ENCODE peak calls at places on chromosome 19, in nine cellular contexts. M is nephron progenitor cell, P is lower lobe of right lung, A is heart left ventricle, I is dorsolateral prefrontal cortex, B is GM20000, J is pancreas, H is choroid plexus epithelial cell, Y is Peyer's patch. L is an unnamed sample.

GRCh38 chr19:58578430-58578925 is 5.3 kb upstream of the MZF1 start:
- DNase-seq in M (no peak), P (no peak), A (no peak), I (no peak), B (no peak), J (no peak), H (no peak), Y (no peak), L (no peak)

GRCh38 chr19:33456845-33457220 is 64.8 kb downstream of the PEPD start:
- DNase-seq in M (no peak), P (peak), A (peak), I (peak), B (no peak), J (peak), H (no peak), Y (no peak), L (no peak)

GRCh38 chr19:43625918-43626579 is 6.6 kb upstream of the ZNF428 start:
- DNase-seq in M (no peak), P (no peak), A (no peak), I (no peak), B (peak), J (no peak), H (no peak), Y (no peak), L (no peak)

GRCh38 chr19:44718441-44719261 is 19.7 kb downstream of the CEACAM16 start:
- DNase-seq in M (peak), P (peak), A (peak), I (no peak), B (no peak), J (peak), H (no peak), Y (no peak), L (no peak)

GRCh38 chr19:31110331-31110730 is 238.9 kb downstream of the TSHZ3 start:
- DNase-seq in M (peak), P (no peak), A (no peak), I (no peak), B (no peak), J (no peak), H (peak), Y (no peak), L (no peak)

GRCh38 chr19:13823256-13823655 is 28.0 kb downstream of the ZSWIM4 start:
- DNase-seq in M (no peak), P (no peak), A (peak), I (no peak), B (no peak), J (peak), H (no peak), Y (no peak), L (no peak)

GRCh38 chr19:35977446-35978222 is 17.4 kb upstream of the SDHAF1 start:
- DNase-seq in M (no peak), P (no peak), A (no peak), I (no peak), B (no peak), J (no peak), H (no peak), Y (no peak), L (no peak)

GRCh38 chr19:34120846-34121639 is 51.3 kb upstream of the LSM14A start:
- DNase-seq in M (no peak), P (no peak), A (no peak), I (no peak), B (peak), J (no peak), H (peak), Y (no peak), L (no peak)

GRCh38 chr19:4234862-4235201 is 5.5 kb downstream of the EBI3 start:
- DNase-seq in M (no peak), P (no peak), A (no peak), I (no peak), B (no peak), J (no peak), H (no peak), Y (no peak), L (no peak)

GRCh38 chr19:43664008-43664407 is 6.0 kb downstream of the PLAUR start:
- DNase-seq in M (no peak), P (no peak), A (no peak), I (no peak), B (no peak), J (no peak), H (no peak), Y (peak), L (no peak)

GRCh38 chr19:58569943-58570670 is 3.0 kb downstream of the MZF1 start:
- DNase-seq in M (no peak), P (no peak), A (no peak), I (peak), B (no peak), J (peak), H (no peak), Y (peak), L (no peak)

GRCh38 chr19:4310247-4311121 is 6.1 kb downstream of the FSD1 start:
- DNase-seq in M (no peak), P (no peak), A (no peak), I (no peak), B (no peak), J (no peak), H (no peak), Y (no peak), L (no peak)

GRCh38 chr19:8113017-8113416 is 36.4 kb downstream of the FBN3 start:
- DNase-seq in M (no peak), P (peak), A (no peak), I (no peak), B (no peak), J (no peak), H (no peak), Y (no peak), L (no peak)

GRCh38 chr19:39970424-39970673 is 616 bp upstream of the PSMC4 start:
- DNase-seq in M (no peak), P (no peak), A (no peak), I (no peak), B (no peak), J (no peak), H (peak), Y (no peak), L (no peak)

GRCh38 chr19:8109890-8110662 is 39.3 kb downstream of the FBN3 start:
- DNase-seq in M (no peak), P (peak), A (no peak), I (no peak), B (no peak), J (no peak), H (no peak), Y (no peak), L (no peak)

GRCh38 chr19:48926909-48927308 is 6.6 kb upstream of the DHDH start:
- DNase-seq in M (no peak), P (peak), A (no peak), I (peak), B (no peak), J (no peak), H (peak), Y (peak), L (peak)

GRCh38 chr19:5925830-5926459 is 11.9 kb downstream of the CAPS start:
- DNase-seq in M (no peak), P (no peak), A (no peak), I (no peak), B (no peak), J (peak), H (no peak), Y (no peak), L (no peak)

GRCh38 chr19:39155114-39155700 is 29.6 kb downstream of the PAK4 start:
- DNase-seq in M (no peak), P (no peak), A (no peak), I (no peak), B (no peak), J (peak), H (no peak), Y (no peak), L (no peak)

GRCh38 chr19:40822161-40822560 is 23.2 kb downstream of the EGLN2 start:
- DNase-seq in M (no peak), P (peak), A (no peak), I (no peak), B (no peak), J (no peak), H (no peak), Y (no peak), L (no peak)

GRCh38 chr19:3324405-3324856 is 42.0 kb upstream of the NFIC start:
- DNase-seq in M (peak), P (peak), A (peak), I (no peak), B (peak), J (peak), H (no peak), Y (peak), L (no peak)

GRCh38 chr19:58554494-58555368 is at the start of gene CHMP2A:
- DNase-seq in M (peak), P (peak), A (peak), I (peak), B (peak), J (peak), H (peak), Y (peak), L (peak)

GRCh38 chr19:16571689-16572331 is 405 bp downstream of the SLC35E1 start:
- DNase-seq in M (no peak), P (peak), A (peak), I (no peak), B (peak), J (no peak), H (peak), Y (peak), L (no peak)

GRCh38 chr19:44092108-44092507 is 2.1 kb upstream of the ZNF224 start:
- DNase-seq in M (no peak), P (no peak), A (no peak), I (no peak), B (no peak), J (no peak), H (no peak), Y (no peak), L (no peak)

GRCh38 chr19:50204811-50205675 is 1.6 kb downstream of the MYH14 start:
- DNase-seq in M (peak), P (peak), A (peak), I (no peak), B (peak), J (peak), H (no peak), Y (no peak), L (no peak)

DNA sequence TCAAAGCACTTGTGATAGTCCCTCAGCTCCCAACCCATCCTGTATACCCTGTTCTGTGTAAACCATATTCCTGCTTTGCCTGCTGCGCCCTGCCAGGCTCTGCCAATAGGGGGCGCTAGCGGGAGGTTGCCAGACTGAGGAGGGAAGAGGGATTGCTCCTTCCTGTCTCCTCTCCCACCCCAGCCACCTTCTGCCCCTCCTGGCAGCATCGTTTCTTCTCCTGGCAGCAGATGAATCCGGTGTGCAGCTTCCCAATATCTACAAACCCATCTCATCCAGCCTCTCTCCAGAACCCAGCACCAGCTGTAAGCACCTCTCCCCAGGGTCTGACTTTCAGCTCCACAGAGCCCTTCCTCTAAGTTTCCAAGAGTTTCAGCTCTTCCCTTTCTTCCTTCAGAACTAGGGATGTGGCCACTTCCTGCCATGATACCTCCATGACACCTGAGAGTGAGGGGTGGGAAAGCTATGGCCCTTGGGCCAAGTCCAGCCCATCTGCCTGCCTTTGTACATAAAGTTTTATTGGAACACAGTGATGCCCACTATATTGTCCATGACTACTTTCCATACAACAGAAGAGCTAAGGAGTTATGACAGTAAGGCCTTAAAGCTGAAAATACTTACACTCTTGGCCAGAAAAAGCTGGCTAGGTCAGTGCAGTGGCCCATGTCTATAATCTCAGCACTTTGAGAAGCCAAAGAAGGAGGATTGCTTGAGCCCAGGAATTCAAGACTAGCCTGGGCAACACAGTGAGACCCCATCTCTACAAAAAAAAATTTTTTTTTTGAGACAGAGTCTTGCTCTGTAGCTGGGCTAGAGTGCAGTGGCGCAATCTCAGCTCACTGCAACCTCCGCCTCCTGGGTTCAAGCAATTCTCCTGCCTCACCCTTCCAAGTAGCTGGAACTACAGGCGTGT is 34.5 kb upstream of the ATP1A3 start:
- DNase-seq in M (peak), P (no peak), A (peak), I (no peak), B (no peak), J (no peak), H (no peak), Y (no peak), L (no peak)
- TF ChIP-seq CTCF in M (peak), P (peak), A (peak), I (peak), B (peak), J (no peak), H (peak), Y (peak), L (peak)

DNA sequence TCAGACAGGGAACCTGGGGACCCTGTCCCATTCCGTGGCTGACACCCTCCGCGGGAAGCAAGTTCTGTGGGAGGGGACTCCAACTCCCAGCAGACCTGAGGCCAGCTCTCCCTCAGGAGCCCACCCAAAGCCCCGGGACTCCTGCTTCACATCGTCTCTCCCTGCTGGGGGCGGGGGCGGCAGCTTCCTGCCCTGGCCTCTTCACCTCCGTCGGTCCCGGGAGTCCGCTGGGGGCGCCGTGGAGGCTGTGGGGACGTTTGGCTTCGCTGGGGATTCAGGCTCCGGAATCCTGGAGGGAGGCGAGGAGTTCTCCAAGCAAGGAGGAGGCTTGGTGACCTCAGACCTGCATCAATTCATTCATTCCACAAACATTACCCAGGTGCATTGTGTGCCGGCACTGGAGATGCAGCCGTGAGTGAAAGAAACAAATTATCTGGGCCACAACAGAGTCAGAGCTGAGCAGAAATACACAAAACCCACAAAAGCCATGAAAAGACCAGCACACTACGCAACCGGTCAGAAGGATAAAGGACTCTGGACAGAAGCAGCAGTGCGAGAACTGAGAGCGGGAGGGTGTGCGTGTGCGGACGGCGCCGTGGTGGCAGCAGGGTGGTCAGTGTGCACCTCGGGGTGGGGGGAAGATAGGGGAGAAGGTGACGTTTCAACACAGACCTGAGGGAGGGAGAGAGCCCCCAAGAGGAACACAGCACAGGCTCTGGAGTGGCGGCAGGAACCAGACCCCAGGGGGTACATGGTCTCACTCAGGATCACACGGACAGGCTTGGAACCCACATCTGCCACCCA is 19.0 kb downstream of the EPS8L1 start:
- DNase-seq in M (peak), P (no peak), A (peak), I (no peak), B (no peak), J (peak), H (no peak), Y (no peak), L (no peak)
- TF ChIP-seq CTCF in M (no peak), P (no peak), A (no peak), I (no peak), B (no peak), J (no peak), H (no peak), Y (no peak), L (no peak)

GRCh38 chr19:20247016-20247683 is 80.1 kb downstream of the ZNF486 start:
- DNase-seq in M (peak), P (no peak), A (no peak), I (peak), B (no peak), J (peak), H (peak), Y (no peak), L (no peak)
- TF ChIP-seq CTCF in M (peak), P (peak), A (peak), I (peak), B (no peak), J (peak), H (peak), Y (peak), L (no peak)

DNA sequence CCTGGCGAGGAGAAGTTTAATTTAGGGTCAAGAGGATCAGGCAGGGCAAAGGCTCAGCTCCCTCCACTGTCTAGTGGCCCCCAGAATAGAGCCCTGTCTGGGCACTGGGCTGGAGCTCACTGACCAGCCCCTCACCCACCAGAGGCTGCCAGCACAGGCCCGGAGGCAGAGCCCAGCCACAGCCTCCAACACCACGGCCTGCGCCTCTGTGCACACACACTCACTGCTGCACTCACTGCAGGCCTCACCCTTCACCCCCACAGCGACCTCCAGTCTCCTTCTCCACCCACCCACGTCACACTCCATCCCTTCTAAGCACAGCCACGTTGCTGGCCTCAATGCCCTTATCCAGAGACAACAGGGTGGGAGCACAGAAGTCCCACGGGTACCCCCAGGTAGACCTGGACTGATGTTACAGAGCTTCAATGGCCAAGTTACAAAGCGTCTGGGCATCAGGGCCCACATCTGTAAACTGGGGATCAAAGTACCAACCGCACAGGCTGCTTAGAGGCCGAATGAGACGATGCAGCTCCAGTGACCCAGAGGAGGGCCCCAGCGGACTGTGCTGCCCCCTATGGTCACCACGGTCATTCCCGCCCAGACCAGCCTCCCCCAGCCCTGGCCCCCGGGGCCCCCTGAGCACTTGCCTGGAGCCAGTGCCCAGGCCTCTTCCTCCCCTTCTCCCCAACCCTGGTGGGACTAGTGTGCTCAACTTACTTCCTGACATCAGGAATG is 4.5 kb upstream of the PRKD2 start:
- DNase-seq in M (peak), P (no peak), A (peak), I (no peak), B (no peak), J (no peak), H (no peak), Y (no peak), L (no peak)
- TF ChIP-seq CTCF in M (peak), P (no peak), A (no peak), I (no peak), B (no peak), J (no peak), H (peak), Y (no peak), L (peak)

GRCh38 chr19:28291874-28292273 is 921.1 kb downstream of the UQCRFS1 start:
- DNase-seq in M (no peak), P (no peak), A (no peak), I (no peak), B (no peak), J (no peak), H (no peak), Y (no peak), L (no peak)

GRCh38 chr19:28288850-28289249 is 924.1 kb downstream of the UQCRFS1 start:
- DNase-seq in M (no peak), P (no peak), A (no peak), I (no peak), B (no peak), J (no peak), H (no peak), Y (no peak), L (no peak)

GRCh38 chr19:28292822-28293500 is 920.0 kb downstream of the UQCRFS1 start:
- DNase-seq in M (no peak), P (no peak), A (no peak), I (no peak), B (no peak), J (no peak), H (no peak), Y (no peak), L (no peak)

GRCh38 chr19:28290963-28291657 is 921.8 kb downstream of the UQCRFS1 start:
- DNase-seq in M (no peak), P (no peak), A (no peak), I (no peak), B (no peak), J (no peak), H (peak), Y (no peak), L (no peak)

GRCh38 chr19:28289294-28290063 is 923.5 kb downstream of the UQCRFS1 start:
- DNase-seq in M (no peak), P (no peak), A (no peak), I (peak), B (no peak), J (no peak), H (peak), Y (no peak), L (no peak)
- TF ChIP-seq CTCF in M (no peak), P (no peak), A (no peak), I (no peak), B (no peak), J (no peak), H (no peak), Y (no peak), L (no peak)

DNA sequence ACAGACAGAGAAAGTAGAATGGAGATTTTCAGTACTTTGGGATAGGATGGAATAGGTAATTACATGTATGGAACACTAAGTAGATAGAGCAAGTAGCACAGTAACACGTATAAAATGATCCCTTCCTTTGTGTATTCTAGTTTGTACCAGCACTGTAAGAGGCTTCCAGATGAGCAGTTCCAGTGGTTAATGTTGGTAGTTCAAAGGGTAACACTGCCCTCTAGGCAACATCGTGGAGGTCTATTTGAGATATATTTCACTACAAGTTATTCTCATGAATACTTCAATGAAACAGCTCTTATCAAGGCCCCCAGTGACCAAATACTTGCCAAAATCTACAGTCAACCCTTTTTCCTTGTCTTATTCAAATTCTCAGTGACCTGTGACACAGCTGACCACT is 13.5 kb upstream of the ZNF563 start:
- DNase-seq in M (no peak), P (no peak), A (no peak), I (no peak), B (no peak), J (no peak), H (no peak), Y (no peak), L (no peak)
- TF ChIP-seq CTCF in M (no peak), P (peak), A (no peak), I (peak), B (no peak), J (no peak), H (no peak), Y (peak), L (no peak)

GRCh38 chr19:1717200-1717969 is 35.9 kb upstream of the ONECUT3 start:
- DNase-seq in M (no peak), P (no peak), A (no peak), I (no peak), B (no peak), J (no peak), H (no peak), Y (no peak), L (no peak)

GRCh38 chr19:1717970-1718264 is 35.4 kb upstream of the ONECUT3 start:
- DNase-seq in M (no peak), P (no peak), A (no peak), I (no peak), B (no peak), J (no peak), H (no peak), Y (no peak), L (no peak)

GRCh38 chr19:1718382-1719315 is 34.7 kb upstream of the ONECUT3 start:
- DNase-seq in M (no peak), P (no peak), A (no peak), I (no peak), B (no peak), J (no peak), H (no peak), Y (no peak), L (no peak)

GRCh38 chr19:1715540-1715939 is 37.8 kb upstream of the ONECUT3 start:
- DNase-seq in M (no peak), P (no peak), A (no peak), I (no peak), B (no peak), J (no peak), H (no peak), Y (no peak), L (no peak)

GRCh38 chr19:1713170-1713569 is 40.1 kb upstream of the ONECUT3 start:
- DNase-seq in M (no peak), P (no peak), A (no peak), I (no peak), B (no peak), J (no peak), H (no peak), Y (no peak), L (no peak)
- TF ChIP-seq CTCF in M (no peak), P (no peak), A (no peak), I (no peak), B (no peak), J (no peak), H (no peak), Y (no peak), L (no peak)

GRCh38 chr19:18339703-18340102 is 695 bp upstream of the PGPEP1 start:
- DNase-seq in M (peak), P (no peak), A (no peak), I (no peak), B (peak), J (no peak), H (peak), Y (no peak), L (no peak)
- TF ChIP-seq CTCF in M (no peak), P (no peak), A (no peak), I (no peak), B (peak), J (no peak), H (peak), Y (no peak), L (peak)

L was measured in kidney epithelial cell.